ENCODE peak calls at places on chromosomes 5 and 9, in four cellular contexts. One of them, this sample, is unnamed.

GRCh38 chr9:133334161-133334560 is 1.8 kb downstream of the SURF6 start:
- DNase-seq in body of pancreas: peak
- DNase-seq in adrenal gland: peak
- DNase-seq in esophagus squamous epithelium: no peak
- DNase-seq in this sample: no peak

GRCh38 chr5:95647886-95648860 is 1.6 kb downstream of the RFESD start:
- DNase-seq in esophagus squamous epithelium: no peak
- DNase-seq in adrenal gland: no peak
- DNase-seq in body of pancreas: no peak
- DNase-seq in this sample: no peak

GRCh38 chr9:6502399-6502798 is 89.4 kb downstream of the UHRF2 start:
- DNase-seq in body of pancreas: no peak
- DNase-seq in esophagus squamous epithelium: no peak
- DNase-seq in adrenal gland: no peak
- DNase-seq in this sample: no peak

GRCh38 chr9:109483771-109484442 is 14.2 kb downstream of the PTPN3 start:
- DNase-seq in body of pancreas: no peak
- DNase-seq in adrenal gland: no peak
- DNase-seq in esophagus squamous epithelium: no peak
- DNase-seq in this sample: no peak

GRCh38 chr5:16461782-16462181 is 3.8 kb downstream of the ZNF622 start:
- DNase-seq in body of pancreas: no peak
- DNase-seq in esophagus squamous epithelium: no peak
- DNase-seq in adrenal gland: no peak
- DNase-seq in this sample: no peak

GRCh38 chr5:76771705-76772405 is 47.0 kb upstream of the F2RL1 start:
- DNase-seq in esophagus squamous epithelium: no peak
- DNase-seq in body of pancreas: no peak
- DNase-seq in adrenal gland: no peak
- DNase-seq in this sample: no peak

GRCh38 chr9:95515272-95516113 is 1.3 kb downstream of the PTCH1 start:
- DNase-seq in body of pancreas: peak
- DNase-seq in esophagus squamous epithelium: no peak
- DNase-seq in adrenal gland: no peak
- DNase-seq in this sample: no peak

GRCh38 chr5:171770153-171770552 is 15.5 kb upstream of the SMIM23 start:
- DNase-seq in esophagus squamous epithelium: no peak
- DNase-seq in body of pancreas: no peak
- DNase-seq in adrenal gland: no peak
- DNase-seq in this sample: no peak

GRCh38 chr9:88992556-88992955 is 1.3 kb downstream of the S1PR3 start:
- DNase-seq in esophagus squamous epithelium: no peak
- DNase-seq in body of pancreas: no peak
- DNase-seq in adrenal gland: peak
- DNase-seq in this sample: no peak

GRCh38 chr5:6943749-6944148 is 230.5 kb downstream of the TENT4A start:
- DNase-seq in body of pancreas: no peak
- DNase-seq in esophagus squamous epithelium: no peak
- DNase-seq in adrenal gland: no peak
- DNase-seq in this sample: no peak

GRCh38 chr5:54719384-54720306 is 202.1 kb downstream of the SNX18 start:
- DNase-seq in esophagus squamous epithelium: no peak
- DNase-seq in adrenal gland: no peak
- DNase-seq in body of pancreas: no peak
- DNase-seq in this sample: peak

GRCh38 chr9:86827893-86828292 is 119.4 kb downstream of the GAS1 start:
- DNase-seq in adrenal gland: no peak
- DNase-seq in body of pancreas: no peak
- DNase-seq in esophagus squamous epithelium: no peak
- DNase-seq in this sample: no peak

GRCh38 chr5:111887706-111888105 is 130.7 kb upstream of the NREP start:
- DNase-seq in esophagus squamous epithelium: no peak
- DNase-seq in body of pancreas: no peak
- DNase-seq in adrenal gland: no peak
- DNase-seq in this sample: no peak

GRCh38 chr5:17218353-17219005 is 1.0 kb downstream of the BASP1 start:
- DNase-seq in adrenal gland: peak
- DNase-seq in body of pancreas: peak
- DNase-seq in esophagus squamous epithelium: no peak
- DNase-seq in this sample: peak

GRCh38 chr5:111820072-111820471 is 63.1 kb upstream of the NREP start:
- DNase-seq in body of pancreas: no peak
- DNase-seq in esophagus squamous epithelium: no peak
- DNase-seq in adrenal gland: no peak
- DNase-seq in this sample: no peak

GRCh38 chr9:120985759-120986353 is 59.3 kb upstream of the TRAF1 start:
- DNase-seq in esophagus squamous epithelium: no peak
- DNase-seq in adrenal gland: peak
- DNase-seq in body of pancreas: no peak
- DNase-seq in this sample: no peak

GRCh38 chr9:92668746-92669526 is 995 bp downstream of the IPPK start:
- DNase-seq in adrenal gland: peak
- DNase-seq in body of pancreas: no peak
- DNase-seq in esophagus squamous epithelium: no peak
- DNase-seq in this sample: peak

GRCh38 chr9:6779417-6780241 is 21.9 kb downstream of the KDM4C start:
- DNase-seq in body of pancreas: no peak
- DNase-seq in adrenal gland: no peak
- DNase-seq in esophagus squamous epithelium: no peak
- DNase-seq in this sample: no peak

GRCh38 chr9:116549061-116549664 is 137.9 kb upstream of the TRIM32 start:
- DNase-seq in adrenal gland: peak
- DNase-seq in esophagus squamous epithelium: no peak
- DNase-seq in body of pancreas: peak
- DNase-seq in this sample: peak

GRCh38 chr9:72925126-72925810 is 27.6 kb downstream of the ALDH1A1 start:
- DNase-seq in esophagus squamous epithelium: no peak
- DNase-seq in adrenal gland: no peak
- DNase-seq in body of pancreas: no peak
- DNase-seq in this sample: no peak

GRCh38 chr9:37676411-37676830 is 25.7 kb downstream of the FRMPD1 start:
- DNase-seq in adrenal gland: no peak
- DNase-seq in esophagus squamous epithelium: no peak
- DNase-seq in body of pancreas: no peak
- DNase-seq in this sample: no peak

GRCh38 chr9:126534431-126535186 is 79.1 kb upstream of the LMX1B start:
- DNase-seq in esophagus squamous epithelium: no peak
- DNase-seq in adrenal gland: no peak
- DNase-seq in body of pancreas: no peak
- DNase-seq in this sample: no peak

GRCh38 chr5:58156354-58156753 is 303.5 kb downstream of the PLK2 start:
- DNase-seq in esophagus squamous epithelium: no peak
- DNase-seq in adrenal gland: no peak
- DNase-seq in body of pancreas: no peak
- DNase-seq in this sample: no peak

GRCh38 chr5:150136841-150137167 is 18.8 kb downstream of the PDGFRB start:
- DNase-seq in body of pancreas: no peak
- DNase-seq in esophagus squamous epithelium: no peak
- DNase-seq in adrenal gland: no peak
- DNase-seq in this sample: no peak

DNA sequence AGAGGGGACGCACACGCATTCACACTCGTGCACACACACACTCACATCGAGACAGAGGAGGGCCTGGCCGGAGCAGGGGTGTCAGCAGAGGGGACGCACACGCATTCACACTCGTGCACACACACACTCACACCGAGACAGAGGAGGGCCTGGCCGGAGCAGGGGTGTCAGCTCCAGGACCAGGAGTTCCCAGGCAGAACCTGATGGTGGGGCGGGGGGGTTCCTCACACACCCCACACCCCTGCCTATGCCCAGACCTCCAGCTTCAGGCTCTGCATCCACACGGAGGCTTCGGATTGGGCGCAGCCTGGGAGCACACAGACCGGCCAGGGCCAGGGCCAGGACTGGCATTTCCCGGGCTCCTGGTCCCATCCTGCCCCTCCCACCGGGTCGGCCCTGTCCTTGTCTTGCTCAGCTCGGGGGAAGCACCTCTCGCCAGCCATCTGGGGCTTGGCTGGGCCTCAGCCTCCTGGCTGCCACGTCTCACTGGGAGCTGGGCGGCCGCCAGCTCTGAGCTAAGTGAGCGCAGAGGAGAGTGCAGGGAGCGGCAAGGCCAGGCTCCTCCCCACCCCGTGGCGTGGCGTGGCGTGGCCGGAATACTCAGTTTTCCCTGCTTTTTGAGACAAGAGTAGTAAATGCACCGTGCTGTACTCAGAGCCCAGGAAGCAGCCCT is 31.3 kb downstream of the ADAMTS2 start:
- DNase-seq in adrenal gland: peak
- DNase-seq in body of pancreas: peak
- DNase-seq in esophagus squamous epithelium: no peak
- DNase-seq in this sample: peak
- TF ChIP-seq POLR2A in adrenal gland: no peak
- TF ChIP-seq POLR2A in body of pancreas: no peak
- TF ChIP-seq POLR2A in esophagus squamous epithelium: no peak
- TF ChIP-seq POLR2A in this sample: no peak

GRCh38 chr9:91092214-91092613 is 269.5 kb downstream of the AUH start:
- DNase-seq in adrenal gland: no peak
- DNase-seq in esophagus squamous epithelium: no peak
- DNase-seq in body of pancreas: no peak
- DNase-seq in this sample: no peak

GRCh38 chr9:91090132-91090410 is 271.6 kb downstream of the AUH start:
- DNase-seq in body of pancreas: no peak
- DNase-seq in esophagus squamous epithelium: no peak
- DNase-seq in adrenal gland: no peak
- DNase-seq in this sample: no peak

GRCh38 chr9:91086657-91087563 is 274.8 kb downstream of the AUH start:
- DNase-seq in body of pancreas: no peak
- DNase-seq in adrenal gland: no peak
- DNase-seq in esophagus squamous epithelium: no peak
- DNase-seq in this sample: no peak

GRCh38 chr9:91085499-91086291 is 276.0 kb downstream of the AUH start:
- DNase-seq in body of pancreas: no peak
- DNase-seq in adrenal gland: no peak
- DNase-seq in esophagus squamous epithelium: no peak
- DNase-seq in this sample: no peak

DNA sequence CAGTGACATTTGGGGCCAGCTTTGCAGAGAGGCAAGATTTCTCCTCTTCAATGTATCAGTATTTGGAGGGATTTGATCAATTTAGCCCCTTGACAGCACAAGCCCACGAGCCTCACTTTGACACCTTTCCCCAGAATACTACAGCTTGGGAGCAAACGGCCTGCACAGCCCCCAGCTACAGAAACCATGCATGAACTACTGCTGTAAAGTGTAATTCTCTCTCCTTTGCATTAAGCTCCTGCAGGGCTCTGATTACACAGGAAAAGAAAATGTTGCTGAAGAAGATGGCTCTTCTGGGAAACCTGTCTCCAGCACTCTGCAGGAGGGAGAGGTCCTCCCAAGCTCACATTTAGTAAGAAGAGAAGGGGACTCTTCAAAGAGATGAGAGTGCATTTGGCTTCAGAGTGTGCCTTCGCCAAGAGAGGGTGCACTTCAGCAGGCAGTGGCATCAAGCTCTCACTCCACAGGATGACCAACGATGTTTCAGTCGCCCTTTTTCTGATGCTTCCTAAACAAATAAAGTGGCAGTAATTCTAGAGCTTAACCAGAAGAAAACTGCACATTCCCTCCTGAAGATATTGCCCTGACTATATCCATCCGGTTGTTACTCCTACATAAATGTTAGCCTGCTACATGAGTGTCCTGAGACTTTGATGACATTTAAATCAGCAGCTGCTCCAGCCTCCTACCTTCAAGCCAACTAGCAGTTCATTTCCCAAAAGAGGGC is 272.1 kb downstream of the AUH start:
- DNase-seq in esophagus squamous epithelium: no peak
- DNase-seq in body of pancreas: peak
- DNase-seq in adrenal gland: peak
- DNase-seq in this sample: no peak
- TF ChIP-seq CTCF in esophagus squamous epithelium: peak
- TF ChIP-seq CTCF in body of pancreas: peak
- TF ChIP-seq CTCF in adrenal gland: no peak
- TF ChIP-seq CTCF in this sample: no peak

DNA sequence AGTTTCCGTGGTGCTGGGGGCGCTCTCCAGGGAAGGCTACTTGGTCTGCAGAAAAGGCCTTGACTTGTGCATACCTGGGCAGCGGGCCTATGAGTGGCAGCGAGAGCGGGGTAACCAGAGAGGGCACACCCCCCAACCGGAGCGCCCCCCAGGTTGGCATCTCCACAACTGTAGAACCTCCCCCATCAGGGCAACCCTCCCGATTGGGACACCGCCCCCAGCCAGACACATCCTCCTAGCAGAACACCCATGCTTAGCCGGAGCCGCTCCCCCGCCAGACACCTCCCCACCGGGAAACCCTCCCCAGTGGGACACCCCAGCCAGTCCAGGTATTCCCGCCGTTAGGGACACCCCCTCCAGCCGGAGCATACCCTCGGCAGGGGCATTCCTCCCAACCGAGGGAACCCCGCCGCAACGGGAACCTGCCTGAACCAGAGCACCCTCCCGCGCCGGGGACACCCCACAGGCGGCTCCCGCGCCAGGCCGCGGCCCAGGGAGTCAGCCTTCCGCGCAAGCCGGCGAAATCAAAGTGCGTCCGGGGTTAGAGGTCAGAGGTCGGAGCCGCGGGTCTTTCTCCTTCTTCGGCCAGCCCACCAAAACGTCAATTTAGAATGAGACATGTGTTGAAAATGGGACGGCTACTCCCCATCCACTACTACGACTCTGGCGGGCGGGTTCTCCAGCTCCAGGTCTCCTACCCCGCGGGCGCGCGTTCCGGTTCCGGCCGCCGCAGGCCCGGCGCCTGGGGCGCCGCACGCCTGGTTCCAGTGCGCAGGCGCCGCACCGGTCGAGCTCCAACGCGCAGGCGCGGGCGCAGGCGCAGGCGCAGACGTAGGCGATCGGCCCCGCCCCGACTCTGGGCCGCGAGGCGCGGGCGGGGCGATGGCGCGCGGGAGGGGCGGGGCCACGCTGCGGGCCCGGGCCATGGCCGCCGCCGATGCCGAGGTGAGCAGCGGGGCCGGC is at the start of gene EHMT1:
- DNase-seq in esophagus squamous epithelium: no peak
- DNase-seq in adrenal gland: peak
- DNase-seq in body of pancreas: peak
- DNase-seq in this sample: peak
- TF ChIP-seq POLR2A in esophagus squamous epithelium: peak
- TF ChIP-seq POLR2A in adrenal gland: peak
- TF ChIP-seq POLR2A in body of pancreas: peak
- TF ChIP-seq POLR2A in this sample: no peak

GRCh38 chr9:69919461-69920061 is 98.9 kb downstream of the CFAP95 start:
- DNase-seq in esophagus squamous epithelium: no peak
- DNase-seq in body of pancreas: no peak
- DNase-seq in adrenal gland: no peak
- DNase-seq in this sample: no peak
- TF ChIP-seq CTCF in esophagus squamous epithelium: peak
- TF ChIP-seq CTCF in body of pancreas: peak
- TF ChIP-seq CTCF in adrenal gland: peak
- TF ChIP-seq CTCF in this sample: no peak

This sample was measured in lower leg skin.